ENCODE peak calls at places on chromosomes 2 and 18, in eight cellular contexts. One of them, this sample, is unnamed.

GRCh38 chr2:157328133-157328532 is 2.5 kb upstream of the ERMN start:
- DNase-seq in neuronal stem cell: no peak
- DNase-seq in PC-9: no peak
- DNase-seq in uterus: no peak
- DNase-seq in psoas muscle: no peak
- DNase-seq in GM23338: no peak
- DNase-seq in ovary: no peak
- DNase-seq in hepatocyte: no peak
- DNase-seq in this sample: no peak

GRCh38 chr2:28052691-28053090 is 162.2 kb downstream of the BABAM2 start:
- DNase-seq in neuronal stem cell: no peak
- DNase-seq in PC-9: no peak
- DNase-seq in uterus: no peak
- DNase-seq in psoas muscle: no peak
- DNase-seq in GM23338: no peak
- DNase-seq in ovary: no peak
- DNase-seq in hepatocyte: no peak
- DNase-seq in this sample: no peak

GRCh38 chr2:19710230-19710629 is 191.6 kb downstream of the TTC32 start:
- DNase-seq in neuronal stem cell: no peak
- DNase-seq in PC-9: no peak
- DNase-seq in uterus: no peak
- DNase-seq in psoas muscle: no peak
- DNase-seq in GM23338: no peak
- DNase-seq in ovary: no peak
- DNase-seq in hepatocyte: peak; percentile 19
- DNase-seq in this sample: no peak

GRCh38 chr2:177529166-177529565 is 136.6 kb downstream of the AGPS start:
- DNase-seq in neuronal stem cell: no peak
- DNase-seq in PC-9: no peak
- DNase-seq in uterus: no peak
- DNase-seq in psoas muscle: no peak
- DNase-seq in GM23338: peak; percentile 19
- DNase-seq in ovary: no peak
- DNase-seq in hepatocyte: no peak
- DNase-seq in this sample: no peak

GRCh38 chr2:120036145-120036544 is 23.3 kb downstream of the EPB41L5 start:
- DNase-seq in neuronal stem cell: no peak
- DNase-seq in PC-9: no peak
- DNase-seq in uterus: no peak
- DNase-seq in psoas muscle: no peak
- DNase-seq in GM23338: no peak
- DNase-seq in ovary: no peak
- DNase-seq in hepatocyte: no peak
- DNase-seq in this sample: no peak

GRCh38 chr2:88574445-88574844 is 52.8 kb downstream of the EIF2AK3 start:
- DNase-seq in neuronal stem cell: no peak
- DNase-seq in PC-9: no peak
- DNase-seq in uterus: no peak
- DNase-seq in psoas muscle: no peak
- DNase-seq in GM23338: no peak
- DNase-seq in ovary: no peak
- DNase-seq in hepatocyte: no peak
- DNase-seq in this sample: no peak

GRCh38 chr18:11175266-11175947 is 26.0 kb upstream of the PIEZO2 start:
- DNase-seq in neuronal stem cell: no peak
- DNase-seq in PC-9: no peak
- DNase-seq in uterus: no peak
- DNase-seq in psoas muscle: no peak
- DNase-seq in GM23338: no peak
- DNase-seq in ovary: no peak
- DNase-seq in hepatocyte: no peak
- DNase-seq in this sample: no peak

GRCh38 chr2:217798743-217799552 is 203.8 kb downstream of the TNS1 start:
- DNase-seq in neuronal stem cell: no peak
- DNase-seq in PC-9: no peak
- DNase-seq in uterus: peak; percentile 30
- DNase-seq in psoas muscle: no peak
- DNase-seq in GM23338: no peak
- DNase-seq in ovary: peak; percentile 17
- DNase-seq in hepatocyte: no peak
- DNase-seq in this sample: no peak

GRCh38 chr2:191222507-191222906 is 22.7 kb upstream of the MYO1B start:
- DNase-seq in neuronal stem cell: no peak
- DNase-seq in PC-9: no peak
- DNase-seq in uterus: no peak
- DNase-seq in psoas muscle: no peak
- DNase-seq in GM23338: no peak
- DNase-seq in ovary: no peak
- DNase-seq in hepatocyte: no peak
- DNase-seq in this sample: no peak

GRCh38 chr2:124066776-124067175 is 41.7 kb downstream of the CNTNAP5 start:
- DNase-seq in neuronal stem cell: no peak
- DNase-seq in PC-9: no peak
- DNase-seq in uterus: no peak
- DNase-seq in psoas muscle: no peak
- DNase-seq in GM23338: peak; percentile 13
- DNase-seq in ovary: no peak
- DNase-seq in hepatocyte: no peak
- DNase-seq in this sample: no peak

GRCh38 chr2:174561283-174562275 is 36.0 kb downstream of the WIPF1 start:
- DNase-seq in neuronal stem cell: no peak
- DNase-seq in PC-9: no peak
- DNase-seq in uterus: peak; percentile 58
- DNase-seq in psoas muscle: peak; percentile 83
- DNase-seq in GM23338: no peak
- DNase-seq in ovary: peak; percentile 76
- DNase-seq in hepatocyte: peak; percentile 47
- DNase-seq in this sample: peak; percentile 80

GRCh38 chr2:97748397-97748796 is 35.0 kb downstream of the ZAP70 start:
- DNase-seq in neuronal stem cell: peak; percentile 37
- DNase-seq in PC-9: no peak
- DNase-seq in uterus: no peak
- DNase-seq in psoas muscle: no peak
- DNase-seq in GM23338: peak; percentile 88
- DNase-seq in ovary: no peak
- DNase-seq in hepatocyte: peak; percentile 27
- DNase-seq in this sample: no peak

GRCh38 chr2:20141056-20141762 is 83.7 kb downstream of the SDC1 start:
- DNase-seq in neuronal stem cell: no peak
- DNase-seq in PC-9: peak; percentile 72
- DNase-seq in uterus: peak; percentile 67
- DNase-seq in psoas muscle: peak; percentile 93
- DNase-seq in GM23338: no peak
- DNase-seq in ovary: no peak
- DNase-seq in hepatocyte: peak; percentile 78
- DNase-seq in this sample: peak; percentile 82

GRCh38 chr2:15730545-15731212 is 139.0 kb downstream of the DDX1 start:
- DNase-seq in neuronal stem cell: no peak
- DNase-seq in PC-9: peak; percentile 84
- DNase-seq in uterus: peak; percentile 84
- DNase-seq in psoas muscle: peak; percentile 95
- DNase-seq in GM23338: no peak
- DNase-seq in ovary: peak; percentile 96
- DNase-seq in hepatocyte: peak; percentile 91
- DNase-seq in this sample: peak; percentile 98

GRCh38 chr2:20955277-20956026 is 88.4 kb downstream of the APOB start:
- DNase-seq in neuronal stem cell: no peak
- DNase-seq in PC-9: no peak
- DNase-seq in uterus: no peak
- DNase-seq in psoas muscle: no peak
- DNase-seq in GM23338: no peak
- DNase-seq in ovary: no peak
- DNase-seq in hepatocyte: no peak
- DNase-seq in this sample: no peak

GRCh38 chr18:49788327-49788908 is 24.9 kb downstream of the ACAA2 start:
- DNase-seq in neuronal stem cell: no peak
- DNase-seq in PC-9: no peak
- DNase-seq in uterus: no peak
- DNase-seq in psoas muscle: no peak
- DNase-seq in GM23338: no peak
- DNase-seq in ovary: no peak
- DNase-seq in hepatocyte: no peak
- DNase-seq in this sample: no peak

GRCh38 chr2:33022989-33023731 is 76.4 kb downstream of the LTBP1 start:
- DNase-seq in neuronal stem cell: no peak
- DNase-seq in PC-9: no peak
- DNase-seq in uterus: no peak
- DNase-seq in psoas muscle: no peak
- DNase-seq in GM23338: no peak
- DNase-seq in ovary: no peak
- DNase-seq in hepatocyte: peak; percentile 46
- DNase-seq in this sample: no peak

GRCh38 chr18:70333757-70334156 is 44.9 kb downstream of the SOCS6 start:
- DNase-seq in neuronal stem cell: no peak
- DNase-seq in PC-9: peak; percentile 6
- DNase-seq in uterus: no peak
- DNase-seq in psoas muscle: no peak
- DNase-seq in GM23338: no peak
- DNase-seq in ovary: no peak
- DNase-seq in hepatocyte: peak; percentile 55
- DNase-seq in this sample: no peak

GRCh38 chr2:50396301-50396637 is 635.7 kb downstream of the NRXN1 start:
- DNase-seq in neuronal stem cell: no peak
- DNase-seq in PC-9: no peak
- DNase-seq in uterus: no peak
- DNase-seq in psoas muscle: no peak
- DNase-seq in GM23338: no peak
- DNase-seq in ovary: no peak
- DNase-seq in hepatocyte: no peak
- DNase-seq in this sample: no peak

DNA sequence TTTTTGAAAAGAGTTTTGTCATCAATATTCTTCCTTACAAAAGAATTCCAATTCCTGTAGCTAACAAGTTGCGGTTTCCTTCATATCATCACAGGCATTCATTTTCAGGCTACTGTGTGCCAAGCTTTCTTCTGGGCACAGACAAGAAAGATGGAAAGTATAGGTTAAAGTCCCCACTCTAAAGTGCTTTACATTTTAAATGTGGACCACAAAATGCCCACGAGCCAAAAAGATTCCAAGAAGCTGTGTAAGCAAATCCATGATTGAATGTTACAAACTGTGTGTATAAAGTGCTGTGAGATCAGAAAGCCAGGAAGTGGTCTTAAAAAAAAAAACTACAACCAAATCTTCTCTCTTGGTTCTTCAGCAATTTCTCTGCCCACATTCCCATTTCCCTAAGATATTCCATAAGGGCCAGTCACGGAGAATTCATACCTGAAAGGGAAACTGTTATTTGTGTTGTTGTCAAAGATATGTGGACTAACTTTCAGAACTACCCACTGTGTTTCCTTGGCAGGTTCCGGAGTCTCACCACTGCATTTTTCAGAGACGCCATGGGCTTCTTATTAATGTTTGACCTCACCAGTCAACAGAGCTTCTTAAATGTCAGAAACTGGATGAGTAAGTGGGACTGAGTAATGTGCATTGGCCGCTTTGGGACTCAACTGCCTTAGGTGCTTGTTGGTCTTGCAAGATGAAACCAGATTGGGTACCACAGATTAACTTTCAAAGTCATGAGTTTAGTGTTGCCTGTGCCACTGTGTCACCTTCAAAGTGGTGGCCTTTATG is 55.7 kb downstream of the RAB27B start:
- DNase-seq in neuronal stem cell: no peak
- DNase-seq in PC-9: no peak
- DNase-seq in uterus: no peak
- DNase-seq in psoas muscle: no peak
- DNase-seq in GM23338: no peak
- DNase-seq in ovary: no peak
- DNase-seq in hepatocyte: no peak
- DNase-seq in this sample: no peak
- H3K4me3 ChIP-seq in neuronal stem cell: no peak overlapping the region
- H3K4me3 ChIP-seq in PC-9: no peak overlapping the region
- H3K4me3 ChIP-seq in uterus: no peak overlapping the region
- H3K4me3 ChIP-seq in psoas muscle: no peak overlapping the region
- H3K4me3 ChIP-seq in GM23338: no peak overlapping the region
- H3K4me3 ChIP-seq in ovary: no peak overlapping the region
- H3K4me3 ChIP-seq in hepatocyte: no peak overlapping the region
- H3K4me3 ChIP-seq in this sample: no peak overlapping the region

GRCh38 chr2:142819411-142819810 is 58.1 kb upstream of the KYNU start:
- DNase-seq in neuronal stem cell: no peak
- DNase-seq in PC-9: no peak
- DNase-seq in uterus: no peak
- DNase-seq in psoas muscle: no peak
- DNase-seq in GM23338: no peak
- DNase-seq in ovary: no peak
- DNase-seq in hepatocyte: no peak
- DNase-seq in this sample: no peak

GRCh38 chr2:142815375-142815774 is 62.1 kb upstream of the KYNU start:
- DNase-seq in neuronal stem cell: no peak
- DNase-seq in PC-9: no peak
- DNase-seq in uterus: no peak
- DNase-seq in psoas muscle: no peak
- DNase-seq in GM23338: no peak
- DNase-seq in ovary: no peak
- DNase-seq in hepatocyte: no peak
- DNase-seq in this sample: no peak

GRCh38 chr2:142813830-142814829 is 63.3 kb upstream of the KYNU start:
- DNase-seq in neuronal stem cell: no peak
- DNase-seq in PC-9: no peak
- DNase-seq in uterus: no peak
- DNase-seq in psoas muscle: no peak
- DNase-seq in GM23338: no peak
- DNase-seq in ovary: no peak
- DNase-seq in hepatocyte: no peak
- DNase-seq in this sample: no peak
- H3K4me1 ChIP-seq in neuronal stem cell: no peaks in the 10 kb centered on the region
- H3K4me1 ChIP-seq in PC-9: no peaks in the 10 kb centered on the region
- H3K4me1 ChIP-seq in uterus: no peaks in the 10 kb centered on the region
- H3K4me1 ChIP-seq in psoas muscle: no peaks in the 10 kb centered on the region
- H3K4me1 ChIP-seq in GM23338: no peaks in the 10 kb centered on the region
- H3K4me1 ChIP-seq in ovary: no peaks in the 10 kb centered on the region
- H3K4me1 ChIP-seq in hepatocyte: no peaks in the 10 kb centered on the region
- H3K4me1 ChIP-seq in this sample: no peaks in the 10 kb centered on the region

GRCh38 chr2:229802785-229803184 is 88.4 kb upstream of the DNER start:
- DNase-seq in neuronal stem cell: no peak
- DNase-seq in PC-9: no peak
- DNase-seq in uterus: no peak
- DNase-seq in psoas muscle: no peak
- DNase-seq in GM23338: no peak
- DNase-seq in ovary: no peak
- DNase-seq in hepatocyte: no peak
- DNase-seq in this sample: no peak
- H3K36me3 ChIP-seq in neuronal stem cell: peaks cover 98% of the 10 kb centered on the region
- H3K36me3 ChIP-seq in PC-9: peaks cover 27% of the 10 kb centered on the region
- H3K36me3 ChIP-seq in uterus: no peaks in the 10 kb centered on the region
- H3K36me3 ChIP-seq in psoas muscle: peaks cover 95% of the 10 kb centered on the region
- H3K36me3 ChIP-seq in GM23338: peaks cover 15% of the 10 kb centered on the region
- H3K36me3 ChIP-seq in ovary: no peaks in the 10 kb centered on the region
- H3K36me3 ChIP-seq in hepatocyte: no peaks in the 10 kb centered on the region
- H3K36me3 ChIP-seq in this sample: peaks cover 2% of the 10 kb centered on the region

DNA sequence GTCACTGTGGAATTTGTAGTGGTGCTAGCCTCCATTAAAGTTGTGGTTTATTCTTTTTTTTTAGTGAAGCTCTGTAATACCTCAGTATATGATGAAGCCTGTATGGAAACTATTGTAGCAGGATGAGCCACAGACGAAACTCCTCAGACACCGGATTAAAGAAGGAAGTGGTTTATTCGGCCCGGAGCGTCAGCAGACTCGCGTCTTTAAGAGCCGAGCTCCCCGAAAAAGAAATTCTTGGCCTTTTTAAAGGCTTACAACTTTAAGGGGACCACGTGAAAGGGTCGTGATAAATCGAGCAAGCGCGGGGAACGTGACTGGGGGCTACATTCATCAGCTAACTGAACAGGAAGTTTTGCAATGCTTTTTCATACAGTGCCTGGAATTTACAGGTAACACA is 8.1 kb upstream of the CCL20 start:
- DNase-seq in neuronal stem cell: no peak
- DNase-seq in PC-9: no peak
- DNase-seq in uterus: no peak
- DNase-seq in psoas muscle: no peak
- DNase-seq in GM23338: no peak
- DNase-seq in ovary: no peak
- DNase-seq in hepatocyte: no peak
- DNase-seq in this sample: peak; percentile 61
- H3K4me3 ChIP-seq in neuronal stem cell: no peak overlapping the region
- H3K4me3 ChIP-seq in PC-9: no peak overlapping the region
- H3K4me3 ChIP-seq in uterus: no peak overlapping the region
- H3K4me3 ChIP-seq in psoas muscle: no peak overlapping the region
- H3K4me3 ChIP-seq in GM23338: no peak overlapping the region
- H3K4me3 ChIP-seq in ovary: no peak overlapping the region
- H3K4me3 ChIP-seq in hepatocyte: no peak overlapping the region
- H3K4me3 ChIP-seq in this sample: no peak overlapping the region

This sample was measured in aorta.